ENCODE peak calls at places on chromosomes 5 and 9, in nine cellular contexts. E is sigmoid colon; H is COR-L47; Y is choroid plexus epithelial cell; S is posterior vena cava; B is tibial artery; O is stimulated activated CD4-positive, alpha-beta T cell treated with anti-CD3 and anti-CD28 coated beads, Interleukin-2, amount 100 ng/mL, for 48 hours; R is transverse colon; D is caudate nucleus. G is an unnamed sample.

GRCh38 chr9:135958485-135958884 is 2.7 kb downstream of the UBAC1 start:
- DNase-seq in E (no peak), H (no peak), Y (no peak), S (no peak), B (peak; percentile 53), O (no peak), R (no peak), D (no peak), G (no peak)

GRCh38 chr9:131720330-131720729 is 19.5 kb downstream of the RAPGEF1 start:
- DNase-seq in E (no peak), H (no peak), Y (no peak), S (no peak), B (no peak), O (no peak), R (peak; percentile 66), D (no peak), G (no peak)

GRCh38 chr5:64678400-64678799 is 11.9 kb upstream of the SHISAL2B start:
- DNase-seq in E (no peak), H (peak; percentile 47), Y (no peak), S (no peak), B (no peak), O (no peak), R (no peak), D (no peak), G (no peak)

GRCh38 chr9:134436356-134436717 is 110.1 kb downstream of the RXRA start:
- DNase-seq in E (no peak), H (no peak), Y (no peak), S (no peak), B (no peak), O (no peak), R (no peak), D (no peak), G (no peak)

GRCh38 chr5:173535166-173535975 is 81.1 kb downstream of the BOD1 start:
- DNase-seq in E (no peak), H (no peak), Y (peak; percentile 48), S (no peak), B (no peak), O (no peak), R (no peak), D (no peak), G (no peak)

GRCh38 chr5:32542216-32543059 is 42.9 kb upstream of the SUB1 start:
- DNase-seq in E (no peak), H (no peak), Y (peak; percentile 43), S (no peak), B (no peak), O (peak; percentile 34), R (no peak), D (no peak), G (no peak)

GRCh38 chr5:177447066-177447610 is 524 bp downstream of the PRR7 start:
- DNase-seq in E (no peak), H (peak; percentile 91), Y (peak; percentile 42), S (peak; percentile 86), B (no peak), O (no peak), R (peak; percentile 65), D (peak; percentile 81), G (peak; percentile 57)

GRCh38 chr5:132009706-132010405 is 1.6 kb downstream of the ACSL6 start:
- DNase-seq in E (peak; percentile 26), H (no peak), Y (no peak), S (peak; percentile 41), B (peak; percentile 10), O (no peak), R (no peak), D (no peak), G (no peak)

GRCh38 chr9:20209421-20210340 is 412.6 kb downstream of the MLLT3 start:
- DNase-seq in E (no peak), H (no peak), Y (no peak), S (no peak), B (no peak), O (peak; percentile 30), R (no peak), D (no peak), G (no peak)

G was measured in left ventricle myocardium superior.